ENCODE peak calls at places on chromosomes 2 and 18, in seven cellular contexts. One of them, this sample, is unnamed.

GRCh38 chr2:112157472-112157871 is 19.3 kb downstream of the FBLN7 start:
- DNase-seq in tibial nerve: no peak
- DNase-seq in foreskin fibroblast: no peak
- DNase-seq in WTC11: no peak
- DNase-seq in heart right ventricle: no peak
- DNase-seq in GM20000: no peak
- DNase-seq in GM13976: no peak
- DNase-seq in this sample: no peak

GRCh38 chr2:237591379-237591881 is 896 bp upstream of the RAB17 start:
- DNase-seq in tibial nerve: no peak
- DNase-seq in foreskin fibroblast: no peak
- DNase-seq in WTC11: no peak
- DNase-seq in heart right ventricle: no peak
- DNase-seq in GM20000: no peak
- DNase-seq in GM13976: no peak
- DNase-seq in this sample: no peak

GRCh38 chr2:10538224-10538894 is 90.2 kb upstream of the ODC1 start:
- DNase-seq in tibial nerve: no peak
- DNase-seq in foreskin fibroblast: peak
- DNase-seq in WTC11: no peak
- DNase-seq in heart right ventricle: no peak
- DNase-seq in GM20000: no peak
- DNase-seq in GM13976: no peak
- DNase-seq in this sample: no peak

GRCh38 chr18:22073411-22073810 is 96.0 kb upstream of the GATA6 start:
- DNase-seq in tibial nerve: no peak
- DNase-seq in foreskin fibroblast: no peak
- DNase-seq in WTC11: no peak
- DNase-seq in heart right ventricle: no peak
- DNase-seq in GM20000: no peak
- DNase-seq in GM13976: no peak
- DNase-seq in this sample: no peak

GRCh38 chr2:71646028-71646427 is 192.7 kb downstream of the DYSF start:
- DNase-seq in tibial nerve: no peak
- DNase-seq in foreskin fibroblast: peak
- DNase-seq in WTC11: no peak
- DNase-seq in heart right ventricle: peak
- DNase-seq in GM20000: no peak
- DNase-seq in GM13976: no peak
- DNase-seq in this sample: peak

GRCh38 chr2:104867351-104868080 is 13.6 kb downstream of the POU3F3 start:
- DNase-seq in tibial nerve: no peak
- DNase-seq in foreskin fibroblast: no peak
- DNase-seq in WTC11: peak
- DNase-seq in heart right ventricle: no peak
- DNase-seq in GM20000: peak
- DNase-seq in GM13976: peak
- DNase-seq in this sample: no peak

GRCh38 chr2:100935372-100935752 is 66.7 kb upstream of the RPL31 start:
- DNase-seq in tibial nerve: no peak
- DNase-seq in foreskin fibroblast: peak
- DNase-seq in WTC11: no peak
- DNase-seq in heart right ventricle: no peak
- DNase-seq in GM20000: no peak
- DNase-seq in GM13976: no peak
- DNase-seq in this sample: peak

GRCh38 chr2:225630824-225631533 is 231.5 kb downstream of the NYAP2 start:
- DNase-seq in tibial nerve: no peak
- DNase-seq in foreskin fibroblast: no peak
- DNase-seq in WTC11: no peak
- DNase-seq in heart right ventricle: no peak
- DNase-seq in GM20000: no peak
- DNase-seq in GM13976: no peak
- DNase-seq in this sample: no peak

GRCh38 chr2:25086070-25086560 is 44.2 kb downstream of the EFR3B start:
- DNase-seq in tibial nerve: no peak
- DNase-seq in foreskin fibroblast: no peak
- DNase-seq in WTC11: no peak
- DNase-seq in heart right ventricle: no peak
- DNase-seq in GM20000: no peak
- DNase-seq in GM13976: no peak
- DNase-seq in this sample: no peak

GRCh38 chr2:84931384-84931821 is 25.9 kb downstream of the TMSB10 start:
- DNase-seq in tibial nerve: no peak
- DNase-seq in foreskin fibroblast: no peak
- DNase-seq in WTC11: no peak
- DNase-seq in heart right ventricle: no peak
- DNase-seq in GM20000: peak
- DNase-seq in GM13976: peak
- DNase-seq in this sample: no peak

GRCh38 chr2:84925336-84925723 is 19.9 kb downstream of the TMSB10 start:
- DNase-seq in tibial nerve: no peak
- DNase-seq in foreskin fibroblast: no peak
- DNase-seq in WTC11: no peak
- DNase-seq in heart right ventricle: no peak
- DNase-seq in GM20000: no peak
- DNase-seq in GM13976: no peak
- DNase-seq in this sample: no peak

GRCh38 chr2:84924173-84925106 is 19.0 kb downstream of the TMSB10 start:
- DNase-seq in tibial nerve: no peak
- DNase-seq in foreskin fibroblast: peak
- DNase-seq in WTC11: peak
- DNase-seq in heart right ventricle: peak
- DNase-seq in GM20000: no peak
- DNase-seq in GM13976: no peak
- DNase-seq in this sample: no peak

GRCh38 chr2:84925724-84926376 is 20.4 kb downstream of the TMSB10 start:
- DNase-seq in tibial nerve: peak
- DNase-seq in foreskin fibroblast: peak
- DNase-seq in WTC11: peak
- DNase-seq in heart right ventricle: peak
- DNase-seq in GM20000: peak
- DNase-seq in GM13976: peak
- DNase-seq in this sample: no peak

GRCh38 chr2:84927275-84927627 is 21.8 kb downstream of the TMSB10 start:
- DNase-seq in tibial nerve: no peak
- DNase-seq in foreskin fibroblast: no peak
- DNase-seq in WTC11: no peak
- DNase-seq in heart right ventricle: no peak
- DNase-seq in GM20000: no peak
- DNase-seq in GM13976: no peak
- DNase-seq in this sample: no peak
- TF ChIP-seq CTCF in tibial nerve: no peak
- TF ChIP-seq CTCF in foreskin fibroblast: no peak
- TF ChIP-seq CTCF in WTC11: no peak
- TF ChIP-seq CTCF in heart right ventricle: no peak
- TF ChIP-seq CTCF in GM20000: peak
- TF ChIP-seq CTCF in GM13976: no peak
- TF ChIP-seq CTCF in this sample: no peak

DNA sequence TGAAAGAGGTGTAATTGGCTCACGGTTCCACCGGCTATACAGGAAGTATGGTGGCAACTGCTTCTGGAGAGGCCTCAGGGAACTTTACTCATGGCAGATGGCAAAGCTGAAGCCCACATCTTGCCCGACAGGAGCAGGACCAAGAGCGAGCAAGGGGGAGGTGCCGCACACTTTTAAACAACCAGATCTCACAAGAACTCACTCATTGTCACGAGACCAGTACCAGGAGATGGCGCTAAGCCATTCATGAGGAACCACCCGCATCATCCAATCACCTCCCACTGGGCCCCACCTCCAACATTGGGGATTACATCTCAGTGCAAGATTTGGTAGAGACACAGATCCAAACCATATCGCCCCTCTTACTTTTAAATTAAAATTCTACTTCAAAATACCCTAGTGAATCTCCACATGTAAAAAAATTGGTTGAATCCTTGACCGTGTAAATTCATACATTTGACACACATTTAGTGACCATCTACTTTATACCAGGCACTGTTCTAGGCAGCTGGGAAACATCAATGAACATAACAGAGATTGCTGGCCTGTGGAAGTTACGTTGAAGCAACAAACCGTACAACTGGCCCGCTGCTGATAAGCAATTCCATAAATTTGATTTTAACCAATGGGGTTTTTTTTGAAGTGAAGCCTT is 87.6 kb downstream of the ALPK2 start:
- DNase-seq in tibial nerve: no peak
- DNase-seq in foreskin fibroblast: peak
- DNase-seq in WTC11: peak
- DNase-seq in heart right ventricle: no peak
- DNase-seq in GM20000: no peak
- DNase-seq in GM13976: no peak
- DNase-seq in this sample: no peak
- TF ChIP-seq CTCF in tibial nerve: no peak
- TF ChIP-seq CTCF in foreskin fibroblast: no peak
- TF ChIP-seq CTCF in WTC11: no peak
- TF ChIP-seq CTCF in heart right ventricle: no peak
- TF ChIP-seq CTCF in GM20000: peak
- TF ChIP-seq CTCF in GM13976: peak
- TF ChIP-seq CTCF in this sample: no peak

DNA sequence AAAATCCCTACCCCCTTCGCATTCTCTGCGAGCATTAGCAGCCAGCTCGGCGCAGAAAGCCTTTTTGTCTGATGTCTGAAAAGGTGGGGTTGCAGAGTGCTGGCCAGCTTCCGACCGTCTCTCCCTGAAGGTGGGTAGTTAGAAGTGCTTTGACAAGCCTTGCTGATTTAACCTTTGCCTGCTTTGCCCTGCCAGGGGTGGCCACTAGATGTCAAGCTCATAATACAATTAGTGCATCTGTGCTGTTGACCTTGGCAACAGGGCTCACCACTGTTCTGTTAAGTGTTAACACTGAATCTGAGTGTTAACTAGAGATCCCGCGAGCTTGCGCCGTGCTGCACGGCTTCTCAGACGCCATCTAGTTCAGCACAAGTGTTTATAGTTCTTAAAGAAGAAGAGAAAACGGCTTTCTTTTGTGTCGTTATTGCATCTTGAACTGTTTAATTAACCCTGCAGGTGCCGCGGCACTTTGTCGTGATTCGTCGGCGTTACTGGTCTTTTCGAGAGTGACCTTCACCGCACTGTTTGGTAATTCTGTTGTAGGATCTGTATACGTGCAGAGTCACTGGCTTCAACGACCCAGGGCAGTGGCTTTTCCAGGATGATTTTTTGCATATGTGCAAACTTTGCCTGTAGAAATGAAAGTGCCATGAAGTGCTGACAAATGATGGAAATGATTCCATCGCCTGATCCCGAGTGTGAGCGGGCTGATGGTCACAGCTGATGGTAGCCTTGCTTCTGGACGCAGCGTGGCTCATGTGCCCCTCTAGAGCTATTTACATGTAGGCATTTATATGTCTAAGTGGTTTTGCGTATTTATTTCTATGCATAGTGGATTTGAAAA is 5.5 kb downstream of the SALL3 start:
- DNase-seq in tibial nerve: no peak
- DNase-seq in foreskin fibroblast: peak
- DNase-seq in WTC11: peak
- DNase-seq in heart right ventricle: no peak
- DNase-seq in GM20000: peak
- DNase-seq in GM13976: no peak
- DNase-seq in this sample: no peak
- TF ChIP-seq CTCF in tibial nerve: no peak
- TF ChIP-seq CTCF in foreskin fibroblast: no peak
- TF ChIP-seq CTCF in WTC11: no peak
- TF ChIP-seq CTCF in heart right ventricle: no peak
- TF ChIP-seq CTCF in GM20000: peak
- TF ChIP-seq CTCF in GM13976: peak
- TF ChIP-seq CTCF in this sample: no peak

DNA sequence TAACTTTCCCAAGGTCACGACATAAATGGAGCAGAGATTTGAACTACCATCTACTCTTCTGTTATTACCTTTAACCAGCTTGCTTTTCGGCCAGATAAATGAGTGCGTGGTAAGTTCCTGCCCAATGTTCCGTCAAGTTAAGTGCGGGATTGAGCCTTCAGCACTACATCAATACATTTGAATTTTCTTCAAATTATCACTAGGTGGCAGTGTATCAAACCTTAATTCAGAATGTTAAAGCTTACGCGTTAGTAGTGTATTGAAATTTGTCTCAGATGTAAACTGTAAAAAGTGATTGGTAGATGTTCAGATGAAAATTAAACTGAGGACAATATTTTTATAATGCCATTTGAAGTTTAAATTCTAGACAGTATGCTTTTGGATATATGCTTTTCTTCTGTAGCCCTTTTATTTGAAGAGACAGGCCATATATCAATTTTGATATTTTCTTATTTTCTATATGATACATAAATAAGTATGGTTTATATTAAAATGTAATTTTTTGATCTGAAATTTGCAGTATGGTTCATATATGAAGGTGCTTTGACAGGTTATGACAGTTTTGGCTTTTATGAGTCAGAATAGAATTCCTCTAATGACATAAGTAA is 681.3 kb downstream of the ADCYAP1 start:
- DNase-seq in tibial nerve: no peak
- DNase-seq in foreskin fibroblast: peak
- DNase-seq in WTC11: no peak
- DNase-seq in heart right ventricle: no peak
- DNase-seq in GM20000: peak
- DNase-seq in GM13976: peak
- DNase-seq in this sample: no peak
- TF ChIP-seq CTCF in tibial nerve: peak
- TF ChIP-seq CTCF in foreskin fibroblast: no peak
- TF ChIP-seq CTCF in WTC11: no peak
- TF ChIP-seq CTCF in heart right ventricle: no peak
- TF ChIP-seq CTCF in GM20000: no peak
- TF ChIP-seq CTCF in GM13976: peak
- TF ChIP-seq CTCF in this sample: peak

DNA sequence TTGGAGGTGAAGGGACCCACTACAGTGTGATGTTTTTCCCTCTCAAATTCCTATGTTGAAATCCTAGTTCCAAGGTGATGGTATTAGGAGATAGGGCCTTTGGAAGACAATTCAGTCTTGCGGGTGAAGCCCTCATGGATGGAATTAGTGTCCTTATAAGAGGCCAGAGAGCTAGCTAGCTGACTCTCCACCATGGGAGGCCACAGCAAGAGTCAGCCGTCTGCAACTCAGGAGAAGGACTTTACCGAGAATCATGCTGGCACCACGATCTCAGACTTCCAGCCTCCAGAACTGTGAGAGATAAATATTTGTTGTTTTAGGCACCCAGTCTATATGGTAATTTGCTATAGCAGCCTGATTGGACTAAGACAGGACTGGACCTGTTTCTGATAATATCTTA is 461.4 kb downstream of the TSN start:
- DNase-seq in tibial nerve: no peak
- DNase-seq in foreskin fibroblast: no peak
- DNase-seq in WTC11: no peak
- DNase-seq in heart right ventricle: no peak
- DNase-seq in GM20000: no peak
- DNase-seq in GM13976: no peak
- DNase-seq in this sample: no peak
- TF ChIP-seq CTCF in tibial nerve: no peak
- TF ChIP-seq CTCF in foreskin fibroblast: no peak
- TF ChIP-seq CTCF in WTC11: no peak
- TF ChIP-seq CTCF in heart right ventricle: no peak
- TF ChIP-seq CTCF in GM20000: no peak
- TF ChIP-seq CTCF in GM13976: no peak
- TF ChIP-seq CTCF in this sample: no peak